ENCODE peak calls at places on chromosomes 2 and 18, in four cellular contexts. C, E, A and P are unnamed samples.
A peak's percentile ranks its signal among the peaks of the same experiment; 100 is the strongest.

GRCh38 chr2:207161724-207162123 is 4.0 kb downstream of the KLF7 start:
- DNase-seq in C (no peak), E (no peak), A (no peak), P (no peak)

GRCh38 chr18:46061796-46062195 is 10.3 kb downstream of the PSTPIP2 start:
- DNase-seq in C (no peak), E (no peak), A (no peak), P (no peak)

GRCh38 chr18:44601447-44601846 is 79.2 kb upstream of the SETBP1 start:
- DNase-seq in C (no peak), E (peak; percentile 96), A (no peak), P (no peak)

GRCh38 chr2:95301876-95302641 is 4.9 kb downstream of the KCNIP3 start:
- DNase-seq in C (no peak), E (no peak), A (no peak), P (no peak)

GRCh38 chr18:36567800-36568199 is 261.0 kb downstream of the TPGS2 start:
- DNase-seq in C (no peak), E (no peak), A (no peak), P (no peak)

GRCh38 chr18:985301-985700 is 80.6 kb downstream of the ADCYAP1 start:
- DNase-seq in C (no peak), E (no peak), A (no peak), P (no peak)

GRCh38 chr2:68908392-68908970 is 37.3 kb upstream of the BMP10 start:
- DNase-seq in C (peak; percentile 43), E (peak; percentile 20), A (peak; percentile 89), P (peak; percentile 43)

GRCh38 chr2:71743995-71744675 is 290.8 kb downstream of the DYSF start:
- DNase-seq in C (no peak), E (no peak), A (no peak), P (no peak)

GRCh38 chr2:79370976-79371550 is 141.8 kb upstream of the CTNNA2 start:
- DNase-seq in C (no peak), E (no peak), A (no peak), P (no peak)